ENCODE peak calls at places on chromosomes 11 and 22, in five cellular contexts. W, T, N, Q and M are unnamed samples.

GRCh38 chr11:120715239-120715638 is 203.7 kb downstream of the GRIK4 start:
- DNase-seq in W (no peak), T (no peak), N (no peak), Q (no peak), M (no peak)

GRCh38 chr11:102225689-102226562 is 91.4 kb upstream of the BIRC3 start:
- DNase-seq in W (no peak), T (no peak), N (no peak), Q (no peak), M (no peak)

GRCh38 chr11:15615412-15616096 is 500.8 kb downstream of the INSC start:
- DNase-seq in W (no peak), T (no peak), N (no peak), Q (no peak), M (no peak)

GRCh38 chr22:26479792-26480610 is 3.6 kb downstream of the HPS4 start:
- DNase-seq in W (no peak), T (no peak), N (no peak), Q (no peak), M (no peak)

GRCh38 chr22:44622147-44622427 is 79.9 kb upstream of the PRR5 start:
- DNase-seq in W (no peak), T (no peak), N (no peak), Q (no peak), M (no peak)

GRCh38 chr22:36541831-36542391 is 12.9 kb upstream of the EIF3D start:
- DNase-seq in W (no peak), T (no peak), N (peak; percentile 23), Q (peak; percentile 63), M (peak; percentile 40)

GRCh38 chr11:959027-959426 is 33.4 kb downstream of the AP2A2 start:
- DNase-seq in W (no peak), T (no peak), N (no peak), Q (no peak), M (no peak)

GRCh38 chr22:45612451-45612901 is 59.2 kb upstream of the ATXN10 start:
- DNase-seq in W (no peak), T (no peak), N (no peak), Q (peak; percentile 41), M (no peak)

GRCh38 chr11:130522284-130522961 is 74.0 kb downstream of the ADAMTS15 start:
- DNase-seq in W (peak; percentile 76), T (no peak), N (peak; percentile 6), Q (no peak), M (peak; percentile 34)